ENCODE peak calls at places on chromosomes 3 and 15, in five cellular contexts. One of them, this sample, is unnamed.

GRCh38 chr15:25800761-25801515 is 62.2 kb downstream of the ATP10A start:
- DNase-seq in gastrocnemius medialis: no peak
- DNase-seq in upper lobe of left lung: no peak
- DNase-seq in progenitor cell of endocrine pancreas: no peak
- DNase-seq in Panc1: no peak
- DNase-seq in this sample: no peak

GRCh38 chr15:101258238-101259144 is 6.6 kb upstream of the CHSY1 start:
- DNase-seq in progenitor cell of endocrine pancreas: no peak
- DNase-seq in Panc1: peak
- DNase-seq in gastrocnemius medialis: no peak
- DNase-seq in upper lobe of left lung: peak
- DNase-seq in this sample: peak

GRCh38 chr3:139506792-139507191 is 30.5 kb upstream of the RBP2 start:
- DNase-seq in gastrocnemius medialis: no peak
- DNase-seq in progenitor cell of endocrine pancreas: no peak
- DNase-seq in upper lobe of left lung: no peak
- DNase-seq in Panc1: no peak
- DNase-seq in this sample: no peak

GRCh38 chr3:14725015-14725431 is 50.1 kb downstream of the C3orf20 start:
- DNase-seq in Panc1: no peak
- DNase-seq in gastrocnemius medialis: peak
- DNase-seq in upper lobe of left lung: no peak
- DNase-seq in progenitor cell of endocrine pancreas: no peak
- DNase-seq in this sample: no peak

GRCh38 chr3:7238565-7239295 is 377.8 kb downstream of the GRM7 start:
- DNase-seq in Panc1: no peak
- DNase-seq in progenitor cell of endocrine pancreas: no peak
- DNase-seq in gastrocnemius medialis: no peak
- DNase-seq in upper lobe of left lung: no peak
- DNase-seq in this sample: no peak

GRCh38 chr3:42189746-42190145 is 76.2 kb downstream of the CCK start:
- DNase-seq in progenitor cell of endocrine pancreas: no peak
- DNase-seq in Panc1: no peak
- DNase-seq in gastrocnemius medialis: no peak
- DNase-seq in upper lobe of left lung: no peak
- DNase-seq in this sample: no peak

GRCh38 chr3:52529376-52530333 is 4.0 kb downstream of the NT5DC2 start:
- DNase-seq in upper lobe of left lung: peak
- DNase-seq in progenitor cell of endocrine pancreas: no peak
- DNase-seq in Panc1: no peak
- DNase-seq in gastrocnemius medialis: no peak
- DNase-seq in this sample: no peak

GRCh38 chr3:65732060-65732933 is 306.4 kb downstream of the MAGI1 start:
- DNase-seq in gastrocnemius medialis: no peak
- DNase-seq in upper lobe of left lung: no peak
- DNase-seq in progenitor cell of endocrine pancreas: no peak
- DNase-seq in Panc1: peak
- DNase-seq in this sample: no peak

GRCh38 chr15:100987143-100987542 is 68.0 kb downstream of the LRRK1 start:
- DNase-seq in upper lobe of left lung: no peak
- DNase-seq in gastrocnemius medialis: no peak
- DNase-seq in Panc1: no peak
- DNase-seq in progenitor cell of endocrine pancreas: no peak
- DNase-seq in this sample: no peak

GRCh38 chr3:32842531-32842931 is 24.7 kb downstream of the TRIM71 start:
- DNase-seq in progenitor cell of endocrine pancreas: no peak
- DNase-seq in upper lobe of left lung: no peak
- DNase-seq in gastrocnemius medialis: no peak
- DNase-seq in Panc1: no peak
- DNase-seq in this sample: no peak

DNA sequence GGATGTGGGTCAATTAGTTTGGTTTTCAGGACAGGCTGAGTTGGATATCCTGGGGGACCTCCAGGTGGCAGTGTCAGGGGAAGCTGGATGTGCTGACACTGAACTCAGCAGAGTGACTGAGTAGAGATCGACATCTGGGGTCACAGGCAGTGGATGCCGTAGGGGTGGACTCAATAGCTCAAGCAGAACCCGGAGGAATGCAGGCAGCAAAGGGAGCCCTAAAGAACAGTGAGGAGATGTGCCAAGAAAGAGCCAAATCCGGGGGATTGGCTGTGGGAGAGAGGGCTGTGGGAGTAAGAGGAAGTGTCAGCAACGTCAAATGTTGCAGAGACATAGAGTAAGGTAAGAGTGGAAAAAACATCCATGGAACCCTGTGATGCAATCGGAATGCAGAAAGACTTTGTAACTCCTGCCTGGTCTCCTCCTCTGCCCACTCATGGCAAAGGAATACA is 11.6 kb downstream of the CCR5AS start:
- DNase-seq in upper lobe of left lung: peak
- DNase-seq in Panc1: no peak
- DNase-seq in progenitor cell of endocrine pancreas: no peak
- DNase-seq in gastrocnemius medialis: no peak
- DNase-seq in this sample: no peak
- TF ChIP-seq CTCF in upper lobe of left lung: no peak
- TF ChIP-seq CTCF in Panc1: no peak
- TF ChIP-seq CTCF in progenitor cell of endocrine pancreas: no peak
- TF ChIP-seq CTCF in gastrocnemius medialis: no peak
- TF ChIP-seq CTCF in this sample: no peak

GRCh38 chr3:4687167-4687566 is 194.0 kb downstream of the ITPR1 start:
- DNase-seq in Panc1: no peak
- DNase-seq in gastrocnemius medialis: no peak
- DNase-seq in upper lobe of left lung: no peak
- DNase-seq in progenitor cell of endocrine pancreas: no peak
- DNase-seq in this sample: no peak
- TF ChIP-seq CTCF in Panc1: no peak
- TF ChIP-seq CTCF in gastrocnemius medialis: no peak
- TF ChIP-seq CTCF in upper lobe of left lung: no peak
- TF ChIP-seq CTCF in progenitor cell of endocrine pancreas: no peak
- TF ChIP-seq CTCF in this sample: no peak

GRCh38 chr3:147360936-147361670 is 45.2 kb downstream of the ZIC4 start:
- DNase-seq in Panc1: no peak
- DNase-seq in gastrocnemius medialis: no peak
- DNase-seq in progenitor cell of endocrine pancreas: no peak
- DNase-seq in upper lobe of left lung: no peak
- DNase-seq in this sample: no peak

GRCh38 chr3:147364771-147365170 is 41.6 kb downstream of the ZIC4 start:
- DNase-seq in gastrocnemius medialis: no peak
- DNase-seq in Panc1: no peak
- DNase-seq in upper lobe of left lung: no peak
- DNase-seq in progenitor cell of endocrine pancreas: no peak
- DNase-seq in this sample: no peak

GRCh38 chr3:147359177-147360062 is 46.9 kb downstream of the ZIC4 start:
- DNase-seq in gastrocnemius medialis: no peak
- DNase-seq in Panc1: no peak
- DNase-seq in progenitor cell of endocrine pancreas: no peak
- DNase-seq in upper lobe of left lung: no peak
- DNase-seq in this sample: no peak

GRCh38 chr3:147358144-147358992 is 48.0 kb downstream of the ZIC4 start:
- DNase-seq in progenitor cell of endocrine pancreas: no peak
- DNase-seq in gastrocnemius medialis: no peak
- DNase-seq in Panc1: no peak
- DNase-seq in upper lobe of left lung: no peak
- DNase-seq in this sample: no peak

GRCh38 chr3:147361671-147362420 is 44.5 kb downstream of the ZIC4 start:
- DNase-seq in gastrocnemius medialis: no peak
- DNase-seq in Panc1: peak
- DNase-seq in upper lobe of left lung: no peak
- DNase-seq in progenitor cell of endocrine pancreas: peak
- DNase-seq in this sample: no peak
- TF ChIP-seq CTCF in gastrocnemius medialis: peak
- TF ChIP-seq CTCF in Panc1: peak
- TF ChIP-seq CTCF in upper lobe of left lung: peak
- TF ChIP-seq CTCF in progenitor cell of endocrine pancreas: peak
- TF ChIP-seq CTCF in this sample: no peak

GRCh38 chr3:173064631-173065030 is 76.4 kb downstream of the SPATA16 start:
- DNase-seq in gastrocnemius medialis: no peak
- DNase-seq in Panc1: no peak
- DNase-seq in progenitor cell of endocrine pancreas: no peak
- DNase-seq in upper lobe of left lung: no peak
- DNase-seq in this sample: no peak

GRCh38 chr3:173065543-173065970 is 75.5 kb downstream of the SPATA16 start:
- DNase-seq in Panc1: no peak
- DNase-seq in progenitor cell of endocrine pancreas: no peak
- DNase-seq in upper lobe of left lung: no peak
- DNase-seq in gastrocnemius medialis: no peak
- DNase-seq in this sample: no peak

GRCh38 chr3:173066044-173066679 is 74.9 kb downstream of the SPATA16 start:
- DNase-seq in progenitor cell of endocrine pancreas: no peak
- DNase-seq in upper lobe of left lung: no peak
- DNase-seq in gastrocnemius medialis: no peak
- DNase-seq in Panc1: no peak
- DNase-seq in this sample: no peak
- TF ChIP-seq CTCF in progenitor cell of endocrine pancreas: no peak
- TF ChIP-seq CTCF in upper lobe of left lung: no peak
- TF ChIP-seq CTCF in gastrocnemius medialis: no peak
- TF ChIP-seq CTCF in Panc1: no peak
- TF ChIP-seq CTCF in this sample: no peak

DNA sequence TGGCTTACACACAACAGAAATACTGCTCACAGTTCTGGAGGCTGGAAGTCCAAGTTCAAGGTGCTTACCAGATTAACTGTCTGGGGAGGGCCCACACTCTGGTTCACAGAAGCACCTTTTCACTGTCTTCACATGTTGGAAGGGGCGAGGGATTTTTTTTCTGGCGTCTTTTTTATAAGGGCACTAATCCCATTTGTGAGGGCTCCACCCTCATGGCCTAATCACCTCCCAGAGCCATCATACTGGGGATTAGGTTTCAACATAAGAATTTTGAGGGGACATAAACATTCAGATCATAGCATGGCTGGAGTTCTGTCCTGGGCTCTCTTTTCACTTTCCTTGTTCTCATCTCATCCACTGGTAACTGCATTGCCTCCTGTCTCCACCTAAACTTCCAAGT is 63.5 kb downstream of the IGF1R start:
- DNase-seq in upper lobe of left lung: no peak
- DNase-seq in gastrocnemius medialis: no peak
- DNase-seq in Panc1: no peak
- DNase-seq in progenitor cell of endocrine pancreas: no peak
- DNase-seq in this sample: no peak
- TF ChIP-seq CTCF in upper lobe of left lung: no peak
- TF ChIP-seq CTCF in gastrocnemius medialis: no peak
- TF ChIP-seq CTCF in Panc1: no peak
- TF ChIP-seq CTCF in progenitor cell of endocrine pancreas: no peak
- TF ChIP-seq CTCF in this sample: no peak

GRCh38 chr3:24496529-24497482 is 2.2 kb upstream of the THRB start:
- DNase-seq in Panc1: no peak
- DNase-seq in gastrocnemius medialis: peak
- DNase-seq in upper lobe of left lung: peak
- DNase-seq in progenitor cell of endocrine pancreas: peak
- DNase-seq in this sample: no peak
- TF ChIP-seq CTCF in Panc1: peak
- TF ChIP-seq CTCF in gastrocnemius medialis: peak
- TF ChIP-seq CTCF in upper lobe of left lung: no peak
- TF ChIP-seq CTCF in progenitor cell of endocrine pancreas: peak
- TF ChIP-seq CTCF in this sample: no peak

GRCh38 chr3:179676081-179676480 is 23.2 kb downstream of the USP13 start:
- DNase-seq in gastrocnemius medialis: no peak
- DNase-seq in progenitor cell of endocrine pancreas: no peak
- DNase-seq in upper lobe of left lung: no peak
- DNase-seq in Panc1: no peak
- DNase-seq in this sample: no peak
- TF ChIP-seq CTCF in gastrocnemius medialis: no peak
- TF ChIP-seq CTCF in progenitor cell of endocrine pancreas: no peak
- TF ChIP-seq CTCF in upper lobe of left lung: no peak
- TF ChIP-seq CTCF in Panc1: no peak
- TF ChIP-seq CTCF in this sample: no peak